ENCODE peak calls at places on chromosomes 6 and 20, in nine cellular contexts. One of them, this sample, is unnamed.

GRCh38 chr6:24581084-24581669 is 64.8 kb downstream of the KIAA0319 start:
- DNase-seq in activated T-cell treated with anti-CD3 and anti-CD28 coated beads, Interleukin-2, amount 50 U/mL, for 72 hours: peak; percentile 76
- DNase-seq in hepatic stellate cell: peak; percentile 34
- DNase-seq in fibroblast of mammary gland: peak; percentile 58
- DNase-seq in NCI-H1930: peak; percentile 24
- DNase-seq in GM12891: no peak
- DNase-seq in ascending aorta: peak; percentile 83
- DNase-seq in Peyer's patch: peak; percentile 78
- DNase-seq in left cardiac atrium: peak; percentile 80
- DNase-seq in this sample: peak; percentile 75

GRCh38 chr6:94511502-94512088 is 1065.7 kb upstream of the MANEA start:
- DNase-seq in activated T-cell treated with anti-CD3 and anti-CD28 coated beads, Interleukin-2, amount 50 U/mL, for 72 hours: no peak
- DNase-seq in hepatic stellate cell: no peak
- DNase-seq in fibroblast of mammary gland: no peak
- DNase-seq in NCI-H1930: no peak
- DNase-seq in GM12891: no peak
- DNase-seq in ascending aorta: no peak
- DNase-seq in Peyer's patch: no peak
- DNase-seq in left cardiac atrium: no peak
- DNase-seq in this sample: no peak

GRCh38 chr20:3706774-3707507 is 5.5 kb downstream of the SIGLEC1 start:
- DNase-seq in activated T-cell treated with anti-CD3 and anti-CD28 coated beads, Interleukin-2, amount 50 U/mL, for 72 hours: no peak
- DNase-seq in hepatic stellate cell: no peak
- DNase-seq in fibroblast of mammary gland: peak; percentile 30
- DNase-seq in NCI-H1930: no peak
- DNase-seq in GM12891: no peak
- DNase-seq in ascending aorta: peak; percentile 86
- DNase-seq in Peyer's patch: no peak
- DNase-seq in left cardiac atrium: no peak
- DNase-seq in this sample: no peak

GRCh38 chr6:35165630-35166071 is 24.5 kb upstream of the TCP11 start:
- DNase-seq in activated T-cell treated with anti-CD3 and anti-CD28 coated beads, Interleukin-2, amount 50 U/mL, for 72 hours: no peak
- DNase-seq in hepatic stellate cell: no peak
- DNase-seq in fibroblast of mammary gland: peak; percentile 59
- DNase-seq in NCI-H1930: no peak
- DNase-seq in GM12891: no peak
- DNase-seq in ascending aorta: no peak
- DNase-seq in Peyer's patch: no peak
- DNase-seq in left cardiac atrium: no peak
- DNase-seq in this sample: no peak

GRCh38 chr20:57993738-57994431 is 234.6 kb downstream of the ANKRD60 start:
- DNase-seq in activated T-cell treated with anti-CD3 and anti-CD28 coated beads, Interleukin-2, amount 50 U/mL, for 72 hours: no peak
- DNase-seq in hepatic stellate cell: no peak
- DNase-seq in fibroblast of mammary gland: no peak
- DNase-seq in NCI-H1930: no peak
- DNase-seq in GM12891: no peak
- DNase-seq in ascending aorta: no peak
- DNase-seq in Peyer's patch: no peak
- DNase-seq in left cardiac atrium: no peak
- DNase-seq in this sample: no peak

GRCh38 chr20:50233325-50234212 is 42.9 kb downstream of the CEBPB start:
- DNase-seq in activated T-cell treated with anti-CD3 and anti-CD28 coated beads, Interleukin-2, amount 50 U/mL, for 72 hours: no peak
- DNase-seq in hepatic stellate cell: no peak
- DNase-seq in fibroblast of mammary gland: no peak
- DNase-seq in NCI-H1930: no peak
- DNase-seq in GM12891: no peak
- DNase-seq in ascending aorta: no peak
- DNase-seq in Peyer's patch: no peak
- DNase-seq in left cardiac atrium: no peak
- DNase-seq in this sample: no peak

GRCh38 chr6:6784514-6785162 is 196.1 kb downstream of the LY86 start:
- DNase-seq in activated T-cell treated with anti-CD3 and anti-CD28 coated beads, Interleukin-2, amount 50 U/mL, for 72 hours: no peak
- DNase-seq in hepatic stellate cell: no peak
- DNase-seq in fibroblast of mammary gland: peak; percentile 19
- DNase-seq in NCI-H1930: no peak
- DNase-seq in GM12891: no peak
- DNase-seq in ascending aorta: no peak
- DNase-seq in Peyer's patch: no peak
- DNase-seq in left cardiac atrium: no peak
- DNase-seq in this sample: no peak

GRCh38 chr6:106519460-106520394 is 109.6 kb downstream of the RTN4IP1 start:
- DNase-seq in activated T-cell treated with anti-CD3 and anti-CD28 coated beads, Interleukin-2, amount 50 U/mL, for 72 hours: peak; percentile 86
- DNase-seq in hepatic stellate cell: peak; percentile 77
- DNase-seq in fibroblast of mammary gland: peak; percentile 100
- DNase-seq in NCI-H1930: no peak
- DNase-seq in GM12891: no peak
- DNase-seq in ascending aorta: no peak
- DNase-seq in Peyer's patch: peak; percentile 82
- DNase-seq in left cardiac atrium: peak; percentile 35
- DNase-seq in this sample: peak; percentile 23

GRCh38 chr6:161245363-161245762 is 28.5 kb downstream of the AGPAT4 start:
- DNase-seq in activated T-cell treated with anti-CD3 and anti-CD28 coated beads, Interleukin-2, amount 50 U/mL, for 72 hours: no peak
- DNase-seq in hepatic stellate cell: no peak
- DNase-seq in fibroblast of mammary gland: no peak
- DNase-seq in NCI-H1930: no peak
- DNase-seq in GM12891: no peak
- DNase-seq in ascending aorta: no peak
- DNase-seq in Peyer's patch: no peak
- DNase-seq in left cardiac atrium: no peak
- DNase-seq in this sample: no peak

GRCh38 chr20:46979603-46980241 is 85.1 kb downstream of the EYA2 start:
- DNase-seq in activated T-cell treated with anti-CD3 and anti-CD28 coated beads, Interleukin-2, amount 50 U/mL, for 72 hours: no peak
- DNase-seq in hepatic stellate cell: no peak
- DNase-seq in fibroblast of mammary gland: no peak
- DNase-seq in NCI-H1930: no peak
- DNase-seq in GM12891: no peak
- DNase-seq in ascending aorta: no peak
- DNase-seq in Peyer's patch: no peak
- DNase-seq in left cardiac atrium: no peak
- DNase-seq in this sample: no peak

GRCh38 chr20:46704714-46705377 is 4.6 kb upstream of the SLC2A10 start:
- DNase-seq in activated T-cell treated with anti-CD3 and anti-CD28 coated beads, Interleukin-2, amount 50 U/mL, for 72 hours: no peak
- DNase-seq in hepatic stellate cell: no peak
- DNase-seq in fibroblast of mammary gland: no peak
- DNase-seq in NCI-H1930: no peak
- DNase-seq in GM12891: no peak
- DNase-seq in ascending aorta: no peak
- DNase-seq in Peyer's patch: no peak
- DNase-seq in left cardiac atrium: no peak
- DNase-seq in this sample: no peak

GRCh38 chr6:9397981-9398559 is 962.7 kb upstream of the SLC35B3 start:
- DNase-seq in activated T-cell treated with anti-CD3 and anti-CD28 coated beads, Interleukin-2, amount 50 U/mL, for 72 hours: no peak
- DNase-seq in hepatic stellate cell: no peak
- DNase-seq in fibroblast of mammary gland: no peak
- DNase-seq in NCI-H1930: no peak
- DNase-seq in GM12891: no peak
- DNase-seq in ascending aorta: no peak
- DNase-seq in Peyer's patch: no peak
- DNase-seq in left cardiac atrium: peak; percentile 64
- DNase-seq in this sample: peak; percentile 74

GRCh38 chr6:26521485-26522391 is 16.4 kb upstream of the HMGN4 start:
- DNase-seq in activated T-cell treated with anti-CD3 and anti-CD28 coated beads, Interleukin-2, amount 50 U/mL, for 72 hours: peak; percentile 88
- DNase-seq in hepatic stellate cell: peak; percentile 67
- DNase-seq in fibroblast of mammary gland: peak; percentile 79
- DNase-seq in NCI-H1930: peak; percentile 79
- DNase-seq in GM12891: peak; percentile 55
- DNase-seq in ascending aorta: peak; percentile 91
- DNase-seq in Peyer's patch: peak; percentile 79
- DNase-seq in left cardiac atrium: peak; percentile 87
- DNase-seq in this sample: peak; percentile 86

GRCh38 chr6:44960898-44961297 is 367.2 kb upstream of the RUNX2 start:
- DNase-seq in activated T-cell treated with anti-CD3 and anti-CD28 coated beads, Interleukin-2, amount 50 U/mL, for 72 hours: no peak
- DNase-seq in hepatic stellate cell: no peak
- DNase-seq in fibroblast of mammary gland: peak; percentile 69
- DNase-seq in NCI-H1930: no peak
- DNase-seq in GM12891: no peak
- DNase-seq in ascending aorta: no peak
- DNase-seq in Peyer's patch: no peak
- DNase-seq in left cardiac atrium: no peak
- DNase-seq in this sample: no peak

GRCh38 chr6:17945111-17945510 is 42.3 kb downstream of the KIF13A start:
- DNase-seq in activated T-cell treated with anti-CD3 and anti-CD28 coated beads, Interleukin-2, amount 50 U/mL, for 72 hours: no peak
- DNase-seq in hepatic stellate cell: peak; percentile 68
- DNase-seq in fibroblast of mammary gland: peak; percentile 58
- DNase-seq in NCI-H1930: no peak
- DNase-seq in GM12891: no peak
- DNase-seq in ascending aorta: no peak
- DNase-seq in Peyer's patch: no peak
- DNase-seq in left cardiac atrium: no peak
- DNase-seq in this sample: no peak

GRCh38 chr6:20098267-20098876 is 113.9 kb downstream of the MBOAT1 start:
- DNase-seq in activated T-cell treated with anti-CD3 and anti-CD28 coated beads, Interleukin-2, amount 50 U/mL, for 72 hours: no peak
- DNase-seq in hepatic stellate cell: no peak
- DNase-seq in fibroblast of mammary gland: no peak
- DNase-seq in NCI-H1930: no peak
- DNase-seq in GM12891: no peak
- DNase-seq in ascending aorta: no peak
- DNase-seq in Peyer's patch: no peak
- DNase-seq in left cardiac atrium: no peak
- DNase-seq in this sample: no peak

GRCh38 chr6:26240981-26241770 is 123.8 kb upstream of the BTN3A2 start:
- DNase-seq in activated T-cell treated with anti-CD3 and anti-CD28 coated beads, Interleukin-2, amount 50 U/mL, for 72 hours: peak; percentile 80
- DNase-seq in hepatic stellate cell: no peak
- DNase-seq in fibroblast of mammary gland: peak; percentile 69
- DNase-seq in NCI-H1930: no peak
- DNase-seq in GM12891: no peak
- DNase-seq in ascending aorta: no peak
- DNase-seq in Peyer's patch: no peak
- DNase-seq in left cardiac atrium: no peak
- DNase-seq in this sample: no peak

GRCh38 chr6:130307752-130308361 is 58.0 kb upstream of the TMEM200A start:
- DNase-seq in activated T-cell treated with anti-CD3 and anti-CD28 coated beads, Interleukin-2, amount 50 U/mL, for 72 hours: no peak
- DNase-seq in hepatic stellate cell: peak; percentile 34
- DNase-seq in fibroblast of mammary gland: peak; percentile 82
- DNase-seq in NCI-H1930: no peak
- DNase-seq in GM12891: no peak
- DNase-seq in ascending aorta: no peak
- DNase-seq in Peyer's patch: no peak
- DNase-seq in left cardiac atrium: no peak
- DNase-seq in this sample: no peak

GRCh38 chr6:166957087-166957804 is 896 bp upstream of the RNASET2 start:
- DNase-seq in activated T-cell treated with anti-CD3 and anti-CD28 coated beads, Interleukin-2, amount 50 U/mL, for 72 hours: peak; percentile 68
- DNase-seq in hepatic stellate cell: peak; percentile 38
- DNase-seq in fibroblast of mammary gland: no peak
- DNase-seq in NCI-H1930: no peak
- DNase-seq in GM12891: no peak
- DNase-seq in ascending aorta: peak; percentile 75
- DNase-seq in Peyer's patch: peak; percentile 78
- DNase-seq in left cardiac atrium: peak; percentile 60
- DNase-seq in this sample: peak; percentile 32

GRCh38 chr6:33818293-33818692 is 14.5 kb upstream of the MLN start:
- DNase-seq in activated T-cell treated with anti-CD3 and anti-CD28 coated beads, Interleukin-2, amount 50 U/mL, for 72 hours: no peak
- DNase-seq in hepatic stellate cell: no peak
- DNase-seq in fibroblast of mammary gland: no peak
- DNase-seq in NCI-H1930: no peak
- DNase-seq in GM12891: no peak
- DNase-seq in ascending aorta: no peak
- DNase-seq in Peyer's patch: no peak
- DNase-seq in left cardiac atrium: no peak
- DNase-seq in this sample: no peak

GRCh38 chr6:129440691-129441090 is 269.3 kb downstream of the ARHGAP18 start:
- DNase-seq in activated T-cell treated with anti-CD3 and anti-CD28 coated beads, Interleukin-2, amount 50 U/mL, for 72 hours: no peak
- DNase-seq in hepatic stellate cell: no peak
- DNase-seq in fibroblast of mammary gland: peak; percentile 51
- DNase-seq in NCI-H1930: no peak
- DNase-seq in GM12891: no peak
- DNase-seq in ascending aorta: no peak
- DNase-seq in Peyer's patch: no peak
- DNase-seq in left cardiac atrium: no peak
- DNase-seq in this sample: no peak

GRCh38 chr6:14540859-14541540 is 423.4 kb downstream of the CD83 start:
- DNase-seq in activated T-cell treated with anti-CD3 and anti-CD28 coated beads, Interleukin-2, amount 50 U/mL, for 72 hours: no peak
- DNase-seq in hepatic stellate cell: no peak
- DNase-seq in fibroblast of mammary gland: no peak
- DNase-seq in NCI-H1930: no peak
- DNase-seq in GM12891: no peak
- DNase-seq in ascending aorta: no peak
- DNase-seq in Peyer's patch: no peak
- DNase-seq in left cardiac atrium: no peak
- DNase-seq in this sample: no peak

GRCh38 chr20:1075564-1075963 is 42.8 kb upstream of the PSMF1 start:
- DNase-seq in activated T-cell treated with anti-CD3 and anti-CD28 coated beads, Interleukin-2, amount 50 U/mL, for 72 hours: no peak
- DNase-seq in hepatic stellate cell: no peak
- DNase-seq in fibroblast of mammary gland: no peak
- DNase-seq in NCI-H1930: no peak
- DNase-seq in GM12891: no peak
- DNase-seq in ascending aorta: no peak
- DNase-seq in Peyer's patch: no peak
- DNase-seq in left cardiac atrium: no peak
- DNase-seq in this sample: no peak

GRCh38 chr20:3045816-3046676 is at the start of gene MRPS26:
- DNase-seq in activated T-cell treated with anti-CD3 and anti-CD28 coated beads, Interleukin-2, amount 50 U/mL, for 72 hours: peak; percentile 91
- DNase-seq in hepatic stellate cell: peak; percentile 93
- DNase-seq in fibroblast of mammary gland: peak; percentile 77
- DNase-seq in NCI-H1930: peak; percentile 84
- DNase-seq in GM12891: peak; percentile 96
- DNase-seq in ascending aorta: peak; percentile 94
- DNase-seq in Peyer's patch: peak; percentile 91
- DNase-seq in left cardiac atrium: peak; percentile 94
- DNase-seq in this sample: peak; percentile 93

GRCh38 chr6:22320750-22321149 is 23.9 kb upstream of the PRL start:
- DNase-seq in activated T-cell treated with anti-CD3 and anti-CD28 coated beads, Interleukin-2, amount 50 U/mL, for 72 hours: no peak
- DNase-seq in hepatic stellate cell: peak; percentile 44
- DNase-seq in fibroblast of mammary gland: peak; percentile 89
- DNase-seq in NCI-H1930: no peak
- DNase-seq in GM12891: no peak
- DNase-seq in ascending aorta: no peak
- DNase-seq in Peyer's patch: no peak
- DNase-seq in left cardiac atrium: no peak
- DNase-seq in this sample: no peak

GRCh38 chr6:15712813-15713212 is 50.0 kb upstream of the DTNBP1 start:
- DNase-seq in activated T-cell treated with anti-CD3 and anti-CD28 coated beads, Interleukin-2, amount 50 U/mL, for 72 hours: no peak
- DNase-seq in hepatic stellate cell: no peak
- DNase-seq in fibroblast of mammary gland: no peak
- DNase-seq in NCI-H1930: no peak
- DNase-seq in GM12891: no peak
- DNase-seq in ascending aorta: no peak
- DNase-seq in Peyer's patch: no peak
- DNase-seq in left cardiac atrium: no peak
- DNase-seq in this sample: no peak

GRCh38 chr6:39909701-39910100 is 24.6 kb downstream of the MOCS1 start:
- DNase-seq in activated T-cell treated with anti-CD3 and anti-CD28 coated beads, Interleukin-2, amount 50 U/mL, for 72 hours: no peak
- DNase-seq in hepatic stellate cell: no peak
- DNase-seq in fibroblast of mammary gland: no peak
- DNase-seq in NCI-H1930: no peak
- DNase-seq in GM12891: no peak
- DNase-seq in ascending aorta: no peak
- DNase-seq in Peyer's patch: no peak
- DNase-seq in left cardiac atrium: no peak
- DNase-seq in this sample: no peak

GRCh38 chr6:149756261-149756636 is 6.7 kb downstream of the PCMT1 start:
- DNase-seq in activated T-cell treated with anti-CD3 and anti-CD28 coated beads, Interleukin-2, amount 50 U/mL, for 72 hours: no peak
- DNase-seq in hepatic stellate cell: no peak
- DNase-seq in fibroblast of mammary gland: no peak
- DNase-seq in NCI-H1930: no peak
- DNase-seq in GM12891: no peak
- DNase-seq in ascending aorta: no peak
- DNase-seq in Peyer's patch: no peak
- DNase-seq in left cardiac atrium: no peak
- DNase-seq in this sample: no peak

GRCh38 chr6:157976345-157977175 is 5.1 kb upstream of the SYNJ2 start:
- DNase-seq in activated T-cell treated with anti-CD3 and anti-CD28 coated beads, Interleukin-2, amount 50 U/mL, for 72 hours: no peak
- DNase-seq in hepatic stellate cell: no peak
- DNase-seq in fibroblast of mammary gland: no peak
- DNase-seq in NCI-H1930: no peak
- DNase-seq in GM12891: no peak
- DNase-seq in ascending aorta: peak; percentile 53
- DNase-seq in Peyer's patch: no peak
- DNase-seq in left cardiac atrium: no peak
- DNase-seq in this sample: no peak

GRCh38 chr20:63167918-63168520 is 47.9 kb downstream of the YTHDF1 start:
- DNase-seq in activated T-cell treated with anti-CD3 and anti-CD28 coated beads, Interleukin-2, amount 50 U/mL, for 72 hours: no peak
- DNase-seq in hepatic stellate cell: no peak
- DNase-seq in fibroblast of mammary gland: no peak
- DNase-seq in NCI-H1930: no peak
- DNase-seq in GM12891: no peak
- DNase-seq in ascending aorta: no peak
- DNase-seq in Peyer's patch: no peak
- DNase-seq in left cardiac atrium: no peak
- DNase-seq in this sample: peak; percentile 11

GRCh38 chr6:6246539-6246938 is 73.9 kb downstream of the F13A1 start:
- DNase-seq in activated T-cell treated with anti-CD3 and anti-CD28 coated beads, Interleukin-2, amount 50 U/mL, for 72 hours: no peak
- DNase-seq in hepatic stellate cell: no peak
- DNase-seq in fibroblast of mammary gland: no peak
- DNase-seq in NCI-H1930: no peak
- DNase-seq in GM12891: no peak
- DNase-seq in ascending aorta: no peak
- DNase-seq in Peyer's patch: no peak
- DNase-seq in left cardiac atrium: no peak
- DNase-seq in this sample: no peak